ENCODE peak calls at places on chromosome 4, in ten cellular contexts. H, U, Y, R, N, M, J, B, F and S are unnamed samples.
A peak's percentile ranks its signal among the peaks of the same experiment; 100 is the strongest.

GRCh38 chr4:4446434-4446833 is 59.5 kb downstream of the NSG1 start:
- DNase-seq in H (no peak), U (no peak), Y (peak; percentile 33), R (no peak), N (no peak), M (no peak), J (no peak), B (no peak), F (no peak), S (no peak)

GRCh38 chr4:73375328-73375741 is 28.8 kb upstream of the ALB start:
- DNase-seq in H (no peak), U (no peak), Y (no peak), R (no peak), N (no peak), M (no peak), J (no peak), B (no peak), F (no peak), S (no peak)

GRCh38 chr4:9782136-9782436 is 652 bp downstream of the DRD5 start:
- DNase-seq in H (no peak), U (no peak), Y (no peak), R (no peak), N (no peak), M (no peak), J (no peak), B (no peak), F (no peak), S (no peak)

GRCh38 chr4:14178421-14178820 is 550.9 kb upstream of the BOD1L1 start:
- DNase-seq in H (no peak), U (no peak), Y (peak; percentile 76), R (no peak), N (no peak), M (no peak), J (no peak), B (peak; percentile 10), F (no peak), S (no peak)

GRCh38 chr4:47383829-47384427 is 79.6 kb downstream of the COMMD8 start:
- DNase-seq in H (no peak), U (peak; percentile 39), Y (peak; percentile 47), R (no peak), N (peak; percentile 46), M (no peak), J (no peak), B (peak; percentile 1), F (no peak), S (no peak)

GRCh38 chr4:17068885-17069284 is 170.4 kb upstream of the LDB2 start:
- DNase-seq in H (peak; percentile 33), U (no peak), Y (no peak), R (no peak), N (no peak), M (no peak), J (no peak), B (no peak), F (no peak), S (no peak)

GRCh38 chr4:32826169-32826568 is 2106.0 kb downstream of the PCDH7 start:
- DNase-seq in H (no peak), U (peak; percentile 36), Y (no peak), R (no peak), N (no peak), M (no peak), J (no peak), B (no peak), F (no peak), S (no peak)

GRCh38 chr4:184165291-184165690 is 52.4 kb downstream of the ENPP6 start:
- DNase-seq in H (no peak), U (no peak), Y (no peak), R (no peak), N (no peak), M (no peak), J (no peak), B (no peak), F (no peak), S (no peak)

GRCh38 chr4:25351777-25352421 is 25.2 kb upstream of the ANAPC4 start:
- DNase-seq in H (no peak), U (no peak), Y (peak; percentile 39), R (no peak), N (no peak), M (no peak), J (no peak), B (no peak), F (no peak), S (no peak)

GRCh38 chr4:158236304-158237030 is 26.2 kb downstream of the TMEM144 start:
- DNase-seq in H (no peak), U (no peak), Y (no peak), R (no peak), N (no peak), M (peak; percentile 59), J (no peak), B (no peak), F (peak; percentile 26), S (no peak)

GRCh38 chr4:93132631-93133030 is 695.9 kb upstream of the ATOH1 start:
- DNase-seq in H (no peak), U (no peak), Y (no peak), R (no peak), N (no peak), M (no peak), J (no peak), B (no peak), F (no peak), S (no peak)

DNA sequence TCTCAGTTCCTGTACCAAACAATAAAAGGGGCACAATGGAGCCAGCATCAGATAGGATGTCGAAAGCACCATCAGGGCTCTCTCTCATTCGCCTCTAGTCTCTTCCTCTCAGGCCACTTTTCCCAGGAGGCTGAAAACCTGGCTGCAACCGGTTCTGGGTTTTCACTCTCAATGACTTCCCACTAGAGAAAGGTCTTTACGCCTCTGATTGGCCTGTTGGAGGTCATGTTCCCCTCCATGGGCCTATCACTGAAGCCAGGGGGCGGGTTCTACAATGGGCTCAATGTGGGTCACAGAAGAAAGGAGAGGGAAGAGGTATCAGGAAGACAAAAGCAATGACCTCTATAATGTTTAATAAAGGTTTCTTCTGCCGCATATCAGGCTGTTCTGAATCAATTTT is 29.3 kb downstream of the ZNF827 start:
- DNase-seq in H (peak; percentile 87), U (peak; percentile 72), Y (peak; percentile 79), R (no peak), N (peak; percentile 64), M (no peak), J (peak; percentile 86), B (no peak), F (peak; percentile 86), S (peak; percentile 84)
- H3K4me3 ChIP-seq in H (peak overlapping the region; percentile 23), U (no peak overlapping the region), Y (peak overlapping the region; percentile 38), R (peak overlapping the region; percentile 45), N (no peak overlapping the region), M (no peak overlapping the region), J (peak overlapping the region; percentile 55), B (no peak overlapping the region), F (peak overlapping the region; percentile 54), S (peak overlapping the region; percentile 46)

GRCh38 chr4:39045791-39046221 is 13.6 kb upstream of the TMEM156 start:
- DNase-seq in H (no peak), U (no peak), Y (no peak), R (no peak), N (no peak), M (no peak), J (no peak), B (no peak), F (no peak), S (no peak)

GRCh38 chr4:39044947-39045734 is 12.9 kb upstream of the TMEM156 start:
- DNase-seq in H (no peak), U (peak; percentile 80), Y (no peak), R (no peak), N (peak; percentile 67), M (no peak), J (no peak), B (peak; percentile 27), F (peak; percentile 15), S (peak; percentile 69)

GRCh38 chr4:39047691-39048090 is 14.3 kb upstream of the KLHL5 start:
- DNase-seq in H (no peak), U (no peak), Y (peak; percentile 17), R (no peak), N (no peak), M (no peak), J (no peak), B (no peak), F (no peak), S (no peak)

GRCh38 chr4:39044364-39044946 is 12.2 kb upstream of the TMEM156 start:
- DNase-seq in H (peak; percentile 92), U (peak; percentile 98), Y (peak; percentile 89), R (no peak), N (peak; percentile 93), M (peak; percentile 90), J (peak; percentile 94), B (peak; percentile 85), F (peak; percentile 96), S (peak; percentile 93)

GRCh38 chr4:39046243-39046642 is 14.0 kb upstream of the TMEM156 start:
- DNase-seq in H (no peak), U (no peak), Y (peak; percentile 94), R (no peak), N (no peak), M (no peak), J (no peak), B (no peak), F (no peak), S (peak; percentile 49)
- H3K4me3 ChIP-seq in H (no peak overlapping the region), U (peak overlapping the region; percentile 82), Y (peak overlapping the region; percentile 60), R (peak overlapping the region; percentile 84), N (no peak overlapping the region), M (peak overlapping the region; percentile 70), J (peak overlapping the region; percentile 79), B (peak overlapping the region; percentile 70), F (peak overlapping the region; percentile 70), S (peak overlapping the region; percentile 66)

DNA sequence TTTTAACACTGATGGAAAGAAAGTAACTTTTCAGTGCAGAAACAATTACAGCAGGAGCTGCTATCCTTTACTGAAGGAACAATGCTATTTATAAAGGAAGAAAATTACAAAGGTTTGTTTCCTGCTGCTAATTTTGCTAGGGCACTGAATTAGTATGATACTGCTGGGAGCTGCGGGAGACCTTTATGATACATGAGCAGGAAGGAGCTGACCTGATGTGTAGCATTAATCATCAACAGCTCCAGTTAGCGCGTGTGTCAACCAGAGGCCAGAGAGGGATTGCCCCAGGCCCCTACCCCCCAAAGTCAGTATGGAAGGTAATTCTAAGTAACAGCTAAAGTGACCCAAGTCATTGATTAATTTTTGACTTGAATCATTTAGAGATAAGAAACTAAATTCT is 728.9 kb downstream of the PCDH18 start:
- DNase-seq in H (no peak), U (peak; percentile 18), Y (no peak), R (no peak), N (no peak), M (no peak), J (no peak), B (no peak), F (no peak), S (no peak)
- H3K4me3 ChIP-seq in H (no peak overlapping the region), U (no peak overlapping the region), Y (no peak overlapping the region), R (no peak overlapping the region), N (no peak overlapping the region), M (no peak overlapping the region), J (no peak overlapping the region), B (no peak overlapping the region), F (no peak overlapping the region), S (no peak overlapping the region)

DNA sequence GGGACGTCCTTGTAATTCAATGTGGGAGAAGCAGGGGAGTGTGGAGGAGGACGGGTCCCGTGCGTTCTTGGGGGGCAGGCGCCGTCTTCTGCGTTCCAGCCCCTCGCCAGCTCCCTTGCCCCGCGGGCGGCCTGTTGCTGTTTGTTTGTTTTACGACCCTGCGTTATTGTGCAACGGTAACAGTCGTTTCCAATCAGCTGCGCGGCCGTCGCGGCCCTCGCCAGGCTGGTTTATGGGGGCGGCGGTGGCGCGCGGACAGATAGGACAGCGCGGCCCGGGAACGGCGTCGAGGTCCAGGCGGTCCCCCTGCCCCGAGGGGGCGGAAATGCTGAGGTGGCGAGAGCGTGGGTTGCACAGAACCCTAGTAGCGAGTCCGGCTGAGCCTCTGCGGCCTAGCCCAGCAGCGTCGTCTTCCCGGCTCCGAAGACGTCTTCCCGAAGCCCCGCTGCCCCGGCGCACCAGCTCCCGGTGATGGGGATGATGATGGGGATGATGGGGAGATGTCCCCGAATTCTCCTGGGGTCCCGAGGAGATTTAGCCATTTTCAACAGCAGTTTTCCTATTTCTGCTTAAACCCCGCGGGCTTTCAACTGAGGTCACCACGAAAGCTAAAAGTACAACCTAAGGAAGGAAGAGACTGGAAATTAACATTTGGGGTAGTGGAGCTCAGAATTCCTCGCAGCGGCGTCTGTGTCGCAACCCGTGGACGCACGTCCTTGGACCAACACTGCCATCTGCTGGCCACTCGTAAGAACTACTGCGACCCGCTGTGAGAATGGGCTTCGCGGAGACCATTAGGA is 4.8 kb downstream of the PDGFRA start:
- DNase-seq in H (peak; percentile 82), U (peak; percentile 88), Y (peak; percentile 63), R (peak; percentile 51), N (peak; percentile 90), M (peak; percentile 78), J (peak; percentile 77), B (peak; percentile 69), F (peak; percentile 73), S (peak; percentile 87)
- H3K4me3 ChIP-seq in H (peak overlapping the region; percentile 49), U (peak overlapping the region; percentile 55), Y (peak overlapping the region; percentile 17), R (peak overlapping the region; percentile 53), N (peak overlapping the region; percentile 64), M (peak overlapping the region; percentile 64), J (peak overlapping the region; percentile 60), B (peak overlapping the region; percentile 50), F (peak overlapping the region; percentile 64), S (peak overlapping the region; percentile 59)